ENCODE peak calls at places on chromosomes 5 and 9, in ten cellular contexts. One of them, this sample, is unnamed.

GRCh38 chr5:145574889-145575573 is 260.1 kb downstream of the PRELID2 start:
- DNase-seq in BJ: no peak
- DNase-seq in IMR-90: peak
- DNase-seq in foreskin fibroblast: peak
- DNase-seq in tibial artery: no peak
- DNase-seq in fibroblast of villous mesenchyme: no peak
- DNase-seq in right atrium auricular region: no peak
- DNase-seq in upper lobe of right lung: no peak
- DNase-seq in heart left ventricle: no peak
- DNase-seq in left ventricle myocardium inferior: no peak
- DNase-seq in this sample: no peak

GRCh38 chr5:14728109-14728938 is 63.8 kb downstream of the OTULIN start:
- DNase-seq in heart left ventricle: no peak
- DNase-seq in tibial artery: no peak
- DNase-seq in foreskin fibroblast: no peak
- DNase-seq in IMR-90: no peak
- DNase-seq in BJ: no peak
- DNase-seq in upper lobe of right lung: no peak
- DNase-seq in left ventricle myocardium inferior: no peak
- DNase-seq in fibroblast of villous mesenchyme: no peak
- DNase-seq in right atrium auricular region: no peak
- DNase-seq in this sample: no peak

GRCh38 chr5:77359231-77359630 is 132.9 kb downstream of the WDR41 start:
- DNase-seq in right atrium auricular region: no peak
- DNase-seq in heart left ventricle: no peak
- DNase-seq in upper lobe of right lung: no peak
- DNase-seq in left ventricle myocardium inferior: no peak
- DNase-seq in BJ: no peak
- DNase-seq in fibroblast of villous mesenchyme: no peak
- DNase-seq in tibial artery: no peak
- DNase-seq in IMR-90: no peak
- DNase-seq in foreskin fibroblast: no peak
- DNase-seq in this sample: no peak

GRCh38 chr9:34346873-34347799 is 17.8 kb downstream of the NUDT2 start:
- DNase-seq in foreskin fibroblast: no peak
- DNase-seq in BJ: no peak
- DNase-seq in IMR-90: no peak
- DNase-seq in heart left ventricle: no peak
- DNase-seq in left ventricle myocardium inferior: no peak
- DNase-seq in right atrium auricular region: no peak
- DNase-seq in upper lobe of right lung: no peak
- DNase-seq in fibroblast of villous mesenchyme: no peak
- DNase-seq in tibial artery: no peak
- DNase-seq in this sample: no peak

GRCh38 chr5:34715711-34716110 is 59.6 kb downstream of the RAI14 start:
- DNase-seq in IMR-90: peak
- DNase-seq in BJ: no peak
- DNase-seq in foreskin fibroblast: peak
- DNase-seq in left ventricle myocardium inferior: no peak
- DNase-seq in right atrium auricular region: no peak
- DNase-seq in fibroblast of villous mesenchyme: peak
- DNase-seq in upper lobe of right lung: no peak
- DNase-seq in tibial artery: no peak
- DNase-seq in heart left ventricle: no peak
- DNase-seq in this sample: peak

GRCh38 chr9:113368960-113369582 is 7.7 kb downstream of the HDHD3 start:
- DNase-seq in heart left ventricle: no peak
- DNase-seq in tibial artery: no peak
- DNase-seq in IMR-90: no peak
- DNase-seq in upper lobe of right lung: no peak
- DNase-seq in BJ: no peak
- DNase-seq in right atrium auricular region: no peak
- DNase-seq in foreskin fibroblast: no peak
- DNase-seq in fibroblast of villous mesenchyme: no peak
- DNase-seq in left ventricle myocardium inferior: no peak
- DNase-seq in this sample: no peak

GRCh38 chr9:17694336-17694735 is 115.5 kb downstream of the SH3GL2 start:
- DNase-seq in left ventricle myocardium inferior: no peak
- DNase-seq in foreskin fibroblast: no peak
- DNase-seq in right atrium auricular region: no peak
- DNase-seq in tibial artery: no peak
- DNase-seq in IMR-90: no peak
- DNase-seq in heart left ventricle: no peak
- DNase-seq in fibroblast of villous mesenchyme: no peak
- DNase-seq in BJ: no peak
- DNase-seq in upper lobe of right lung: no peak
- DNase-seq in this sample: no peak

GRCh38 chr9:120914953-120915352 is 11.6 kb downstream of the TRAF1 start:
- DNase-seq in IMR-90: peak
- DNase-seq in right atrium auricular region: no peak
- DNase-seq in heart left ventricle: no peak
- DNase-seq in foreskin fibroblast: peak
- DNase-seq in fibroblast of villous mesenchyme: no peak
- DNase-seq in upper lobe of right lung: no peak
- DNase-seq in left ventricle myocardium inferior: no peak
- DNase-seq in tibial artery: no peak
- DNase-seq in BJ: no peak
- DNase-seq in this sample: no peak

GRCh38 chr5:91556-92263 is at the start of gene PLEKHG4B:
- DNase-seq in foreskin fibroblast: peak
- DNase-seq in tibial artery: no peak
- DNase-seq in right atrium auricular region: no peak
- DNase-seq in heart left ventricle: no peak
- DNase-seq in fibroblast of villous mesenchyme: no peak
- DNase-seq in BJ: no peak
- DNase-seq in upper lobe of right lung: no peak
- DNase-seq in left ventricle myocardium inferior: no peak
- DNase-seq in IMR-90: no peak
- DNase-seq in this sample: no peak

GRCh38 chr5:165805756-165806155 is 2300.3 kb downstream of the MAT2B start:
- DNase-seq in right atrium auricular region: no peak
- DNase-seq in BJ: no peak
- DNase-seq in tibial artery: no peak
- DNase-seq in upper lobe of right lung: no peak
- DNase-seq in foreskin fibroblast: no peak
- DNase-seq in left ventricle myocardium inferior: no peak
- DNase-seq in heart left ventricle: no peak
- DNase-seq in IMR-90: no peak
- DNase-seq in fibroblast of villous mesenchyme: no peak
- DNase-seq in this sample: no peak

GRCh38 chr9:110828148-110828730 is 159.6 kb downstream of the MUSK start:
- DNase-seq in right atrium auricular region: peak
- DNase-seq in heart left ventricle: peak
- DNase-seq in foreskin fibroblast: peak
- DNase-seq in upper lobe of right lung: no peak
- DNase-seq in IMR-90: peak
- DNase-seq in BJ: no peak
- DNase-seq in tibial artery: peak
- DNase-seq in fibroblast of villous mesenchyme: peak
- DNase-seq in left ventricle myocardium inferior: peak
- DNase-seq in this sample: peak
- TF ChIP-seq CTCF in right atrium auricular region: no peak
- TF ChIP-seq CTCF in heart left ventricle: no peak
- TF ChIP-seq CTCF in foreskin fibroblast: no peak
- TF ChIP-seq CTCF in upper lobe of right lung: no peak
- TF ChIP-seq CTCF in IMR-90: no peak
- TF ChIP-seq CTCF in BJ: no peak
- TF ChIP-seq CTCF in tibial artery: no peak
- TF ChIP-seq CTCF in fibroblast of villous mesenchyme: no peak
- TF ChIP-seq CTCF in left ventricle myocardium inferior: no peak
- TF ChIP-seq CTCF in this sample: peak

GRCh38 chr9:106862115-106862945 is 636 bp upstream of the ZNF462 start:
- DNase-seq in BJ: no peak
- DNase-seq in left ventricle myocardium inferior: no peak
- DNase-seq in fibroblast of villous mesenchyme: peak
- DNase-seq in right atrium auricular region: no peak
- DNase-seq in upper lobe of right lung: peak
- DNase-seq in foreskin fibroblast: peak
- DNase-seq in heart left ventricle: peak
- DNase-seq in IMR-90: peak
- DNase-seq in tibial artery: no peak
- DNase-seq in this sample: peak

GRCh38 chr9:106864533-106865143 is 1.7 kb downstream of the ZNF462 start:
- DNase-seq in left ventricle myocardium inferior: no peak
- DNase-seq in right atrium auricular region: no peak
- DNase-seq in BJ: no peak
- DNase-seq in tibial artery: no peak
- DNase-seq in foreskin fibroblast: peak
- DNase-seq in heart left ventricle: no peak
- DNase-seq in upper lobe of right lung: no peak
- DNase-seq in IMR-90: peak
- DNase-seq in fibroblast of villous mesenchyme: peak
- DNase-seq in this sample: peak

GRCh38 chr9:106861585-106862114 is 1.3 kb upstream of the ZNF462 start:
- DNase-seq in fibroblast of villous mesenchyme: no peak
- DNase-seq in BJ: no peak
- DNase-seq in IMR-90: no peak
- DNase-seq in right atrium auricular region: no peak
- DNase-seq in foreskin fibroblast: no peak
- DNase-seq in left ventricle myocardium inferior: no peak
- DNase-seq in upper lobe of right lung: no peak
- DNase-seq in tibial artery: no peak
- DNase-seq in heart left ventricle: no peak
- DNase-seq in this sample: no peak

GRCh38 chr9:106860731-106861584 is 2.0 kb upstream of the ZNF462 start:
- DNase-seq in upper lobe of right lung: peak
- DNase-seq in BJ: no peak
- DNase-seq in left ventricle myocardium inferior: peak
- DNase-seq in tibial artery: no peak
- DNase-seq in foreskin fibroblast: peak
- DNase-seq in IMR-90: peak
- DNase-seq in fibroblast of villous mesenchyme: peak
- DNase-seq in heart left ventricle: peak
- DNase-seq in right atrium auricular region: no peak
- DNase-seq in this sample: peak

DNA sequence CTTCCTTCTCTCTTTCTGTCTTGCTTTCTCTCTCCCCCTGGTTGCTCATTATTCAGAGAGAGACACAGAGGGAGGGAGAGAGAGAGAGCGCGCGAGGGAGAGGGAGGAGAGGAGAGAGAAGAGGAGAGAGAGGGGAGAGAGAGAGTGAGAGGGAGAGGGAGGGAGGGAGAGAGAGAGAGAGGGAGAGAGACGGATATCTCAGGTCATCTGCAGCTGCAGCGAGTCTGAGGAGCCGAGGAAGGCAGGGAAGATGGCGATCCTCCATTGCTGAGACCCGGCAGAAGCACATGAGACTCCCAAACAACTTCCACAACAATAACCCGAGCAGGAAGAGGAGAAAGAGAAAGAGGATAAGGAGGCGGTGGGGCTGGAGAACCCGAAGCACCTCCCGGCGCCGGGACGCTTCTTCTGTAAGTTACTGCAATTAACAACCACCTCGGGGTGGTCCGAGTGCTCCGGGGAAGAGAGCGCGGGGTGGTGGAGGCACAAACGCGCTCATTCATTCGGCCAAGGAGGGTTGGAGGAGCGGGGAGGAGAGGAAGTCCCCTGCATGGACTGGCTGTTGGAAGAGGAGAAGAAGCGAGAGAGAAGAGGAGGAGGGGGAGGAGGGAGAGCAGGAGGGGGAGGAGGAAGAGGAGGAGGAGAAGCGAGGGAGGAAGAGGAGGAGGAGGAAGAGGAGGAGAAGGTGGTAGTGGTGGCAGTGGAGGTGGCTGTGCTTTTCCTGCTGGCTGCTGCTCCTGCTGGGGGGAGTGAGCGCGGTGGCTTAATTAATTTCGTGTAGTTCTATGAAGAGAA is at the start of gene ZNF462:
- DNase-seq in tibial artery: no peak
- DNase-seq in IMR-90: peak
- DNase-seq in foreskin fibroblast: peak
- DNase-seq in upper lobe of right lung: no peak
- DNase-seq in BJ: no peak
- DNase-seq in heart left ventricle: peak
- DNase-seq in right atrium auricular region: peak
- DNase-seq in left ventricle myocardium inferior: peak
- DNase-seq in fibroblast of villous mesenchyme: peak
- DNase-seq in this sample: peak
- H3K4me3 ChIP-seq in tibial artery: peak
- H3K4me3 ChIP-seq in IMR-90: peak
- H3K4me3 ChIP-seq in foreskin fibroblast: peak
- H3K4me3 ChIP-seq in upper lobe of right lung: peak
- H3K4me3 ChIP-seq in BJ: peak
- H3K4me3 ChIP-seq in heart left ventricle: peak
- H3K4me3 ChIP-seq in right atrium auricular region: peak
- H3K4me3 ChIP-seq in left ventricle myocardium inferior: peak
- H3K4me3 ChIP-seq in fibroblast of villous mesenchyme: peak
- H3K4me3 ChIP-seq in this sample: peak

GRCh38 chr5:80960531-80961375 is 590 bp downstream of the RASGRF2 start:
- DNase-seq in left ventricle myocardium inferior: peak
- DNase-seq in foreskin fibroblast: peak
- DNase-seq in BJ: no peak
- DNase-seq in fibroblast of villous mesenchyme: peak
- DNase-seq in tibial artery: no peak
- DNase-seq in right atrium auricular region: no peak
- DNase-seq in upper lobe of right lung: peak
- DNase-seq in IMR-90: peak
- DNase-seq in heart left ventricle: peak
- DNase-seq in this sample: no peak
- TF ChIP-seq CTCF in left ventricle myocardium inferior: peak
- TF ChIP-seq CTCF in foreskin fibroblast: no peak
- TF ChIP-seq CTCF in BJ: no peak
- TF ChIP-seq CTCF in fibroblast of villous mesenchyme: peak
- TF ChIP-seq CTCF in tibial artery: no peak
- TF ChIP-seq CTCF in right atrium auricular region: peak
- TF ChIP-seq CTCF in upper lobe of right lung: peak
- TF ChIP-seq CTCF in IMR-90: peak
- TF ChIP-seq CTCF in heart left ventricle: no peak
- TF ChIP-seq CTCF in this sample: no peak

GRCh38 chr9:136482793-136483588 is at the start of gene SEC16A:
- DNase-seq in fibroblast of villous mesenchyme: peak
- DNase-seq in IMR-90: peak
- DNase-seq in BJ: peak
- DNase-seq in tibial artery: peak
- DNase-seq in foreskin fibroblast: peak
- DNase-seq in heart left ventricle: peak
- DNase-seq in left ventricle myocardium inferior: peak
- DNase-seq in right atrium auricular region: peak
- DNase-seq in upper lobe of right lung: peak
- DNase-seq in this sample: peak

GRCh38 chr9:136483589-136484152 is 831 bp upstream of the SEC16A start:
- DNase-seq in IMR-90: peak
- DNase-seq in foreskin fibroblast: peak
- DNase-seq in heart left ventricle: peak
- DNase-seq in left ventricle myocardium inferior: peak
- DNase-seq in fibroblast of villous mesenchyme: peak
- DNase-seq in BJ: peak
- DNase-seq in right atrium auricular region: peak
- DNase-seq in tibial artery: peak
- DNase-seq in upper lobe of right lung: peak
- DNase-seq in this sample: peak

GRCh38 chr9:136482046-136482792 is 621 bp downstream of the SEC16A start:
- DNase-seq in BJ: no peak
- DNase-seq in right atrium auricular region: no peak
- DNase-seq in IMR-90: peak
- DNase-seq in left ventricle myocardium inferior: no peak
- DNase-seq in foreskin fibroblast: peak
- DNase-seq in tibial artery: peak
- DNase-seq in fibroblast of villous mesenchyme: peak
- DNase-seq in heart left ventricle: no peak
- DNase-seq in upper lobe of right lung: no peak
- DNase-seq in this sample: peak

GRCh38 chr9:136484153-136485048 is 1.6 kb upstream of the SEC16A start:
- DNase-seq in upper lobe of right lung: peak
- DNase-seq in left ventricle myocardium inferior: no peak
- DNase-seq in foreskin fibroblast: peak
- DNase-seq in IMR-90: no peak
- DNase-seq in BJ: no peak
- DNase-seq in heart left ventricle: peak
- DNase-seq in tibial artery: peak
- DNase-seq in fibroblast of villous mesenchyme: no peak
- DNase-seq in right atrium auricular region: no peak
- DNase-seq in this sample: peak

GRCh38 chr9:136481558-136481957 is 1.3 kb downstream of the SEC16A start:
- DNase-seq in right atrium auricular region: no peak
- DNase-seq in foreskin fibroblast: no peak
- DNase-seq in left ventricle myocardium inferior: no peak
- DNase-seq in heart left ventricle: no peak
- DNase-seq in upper lobe of right lung: no peak
- DNase-seq in fibroblast of villous mesenchyme: peak
- DNase-seq in IMR-90: no peak
- DNase-seq in BJ: no peak
- DNase-seq in tibial artery: no peak
- DNase-seq in this sample: no peak
- H3K4me3 ChIP-seq in right atrium auricular region: peak
- H3K4me3 ChIP-seq in foreskin fibroblast: peak
- H3K4me3 ChIP-seq in left ventricle myocardium inferior: peak
- H3K4me3 ChIP-seq in heart left ventricle: peak
- H3K4me3 ChIP-seq in upper lobe of right lung: peak
- H3K4me3 ChIP-seq in fibroblast of villous mesenchyme: peak
- H3K4me3 ChIP-seq in IMR-90: peak
- H3K4me3 ChIP-seq in BJ: peak
- H3K4me3 ChIP-seq in tibial artery: peak
- H3K4me3 ChIP-seq in this sample: peak